ENCODE peak calls at places on chromosomes 11 and 22, in nine cellular contexts. M is BJ, Z is cardiac fibroblast, B is lung, C is BE2C, Y is astrocyte of the spinal cord, I is fibroblast of the aortic adventitia, W is neural progenitor cell, J is NB4. A is an unnamed sample.
A peak's percentile ranks its signal among the peaks of the same experiment; 100 is the strongest.

GRCh38 chr22:50102946-50103345 is 13.1 kb downstream of the MOV10L1 start:
- DNase-seq in M (no peak), Z (no peak), B (no peak), C (no peak), Y (no peak), I (no peak), W (no peak), J (peak; percentile 43), A (no peak)

GRCh38 chr11:122440783-122441701 is 214.5 kb upstream of the UBASH3B start:
- DNase-seq in M (no peak), Z (peak; percentile 32), B (no peak), C (no peak), Y (no peak), I (peak; percentile 27), W (peak; percentile 77), J (peak; percentile 52), A (peak; percentile 10)

GRCh38 chr11:294795-295194 is 4.5 kb downstream of the IFITM5 start:
- DNase-seq in M (no peak), Z (no peak), B (no peak), C (no peak), Y (no peak), I (no peak), W (no peak), J (no peak), A (no peak)

GRCh38 chr22:37501610-37502341 is 15.6 kb upstream of the MFNG start:
- DNase-seq in M (peak; percentile 65), Z (peak; percentile 92), B (peak; percentile 70), C (no peak), Y (peak; percentile 92), I (peak; percentile 86), W (no peak), J (no peak), A (peak; percentile 94)

GRCh38 chr22:20437253-20438065 is at the start of gene SCARF2:
- DNase-seq in M (no peak), Z (peak; percentile 79), B (no peak), C (peak; percentile 65), Y (peak; percentile 64), I (peak; percentile 55), W (peak; percentile 81), J (no peak), A (peak; percentile 62)

GRCh38 chr22:38760477-38761201 is 4.8 kb upstream of the SUN2 start:
- DNase-seq in M (no peak), Z (peak; percentile 54), B (no peak), C (peak; percentile 91), Y (no peak), I (peak; percentile 15), W (peak; percentile 45), J (peak; percentile 80), A (peak; percentile 46)

GRCh38 chr11:71933141-71933933 is 4.5 kb downstream of the RNF121 start:
- DNase-seq in M (no peak), Z (no peak), B (no peak), C (no peak), Y (no peak), I (no peak), W (no peak), J (no peak), A (no peak)

GRCh38 chr11:119298726-119299125 is 18.2 kb downstream of the MCAM start:
- DNase-seq in M (no peak), Z (no peak), B (no peak), C (no peak), Y (no peak), I (no peak), W (no peak), J (no peak), A (no peak)

GRCh38 chr11:113840932-113841664 is 34.3 kb downstream of the USP28 start:
- DNase-seq in M (no peak), Z (no peak), B (no peak), C (no peak), Y (no peak), I (no peak), W (no peak), J (no peak), A (no peak)

GRCh38 chr11:35079581-35079980 is 59.4 kb upstream of the CD44 start:
- DNase-seq in M (no peak), Z (no peak), B (no peak), C (no peak), Y (no peak), I (no peak), W (no peak), J (no peak), A (no peak)

GRCh38 chr11:35083181-35084061 is 55.5 kb upstream of the CD44 start:
- DNase-seq in M (peak; percentile 100), Z (peak; percentile 91), B (peak; percentile 73), C (no peak), Y (peak; percentile 100), I (peak; percentile 99), W (peak; percentile 6), J (peak; percentile 85), A (peak; percentile 88)

GRCh38 chr11:35085766-35086165 is 53.2 kb upstream of the CD44 start:
- DNase-seq in M (no peak), Z (peak; percentile 75), B (no peak), C (no peak), Y (no peak), I (peak; percentile 63), W (no peak), J (no peak), A (peak; percentile 56)

GRCh38 chr11:35084817-35085424 is 54.0 kb upstream of the CD44 start:
- DNase-seq in M (no peak), Z (no peak), B (no peak), C (no peak), Y (no peak), I (no peak), W (no peak), J (no peak), A (no peak)

DNA sequence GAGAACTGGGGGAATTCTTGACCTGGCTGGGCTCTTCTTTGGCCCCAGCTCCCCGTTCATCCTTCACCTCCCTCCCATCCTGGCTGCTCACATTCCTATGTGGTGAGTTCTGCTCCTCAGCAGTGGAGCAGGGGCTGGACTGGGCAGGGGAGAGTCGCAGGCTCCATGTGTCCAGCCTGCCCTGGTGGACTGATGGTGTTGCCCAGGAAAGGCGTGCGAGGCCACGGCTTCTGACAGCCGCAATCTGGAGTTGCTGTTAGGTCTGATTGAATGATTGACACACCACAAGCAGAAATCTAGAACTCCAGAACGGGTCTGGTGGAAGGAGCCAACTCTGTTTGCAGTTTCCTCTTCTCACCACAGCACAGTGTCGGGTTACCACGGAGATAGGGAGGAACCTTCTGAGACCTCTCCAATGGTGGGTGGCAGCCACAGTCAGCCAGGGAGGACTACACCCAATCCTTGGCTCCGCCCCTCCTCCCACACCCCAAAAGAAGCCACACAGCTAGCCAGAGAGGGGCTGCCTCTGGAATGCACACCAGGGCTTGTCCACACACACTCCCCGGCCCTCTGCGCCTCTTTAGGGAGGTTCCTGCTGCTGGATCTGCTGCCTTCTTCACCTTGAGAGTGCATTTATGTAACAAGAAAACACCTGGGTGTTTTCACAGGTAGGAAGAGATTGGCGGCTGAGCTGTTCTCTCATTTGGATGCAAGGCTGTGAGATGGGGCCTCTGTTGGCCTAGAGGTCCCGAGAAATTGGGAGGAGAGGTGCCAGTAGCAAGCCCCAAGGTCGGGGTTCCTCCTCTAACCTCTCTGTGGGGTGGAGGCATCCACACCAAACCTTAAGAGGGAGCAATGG is 56.4 kb upstream of the CD44 start:
- DNase-seq in M (peak; percentile 64), Z (peak; percentile 75), B (peak; percentile 71), C (no peak), Y (peak; percentile 88), I (peak; percentile 81), W (peak; percentile 24), J (peak; percentile 93), A (peak; percentile 73)
- H3K4me3 ChIP-seq in M (no peak overlapping the region), Z (no peak overlapping the region), B (no peak overlapping the region), C (no peak overlapping the region), Y (no peak overlapping the region), I (peak overlapping the region; percentile 32), W (no peak overlapping the region), J (no peak overlapping the region), A (no peak overlapping the region)

GRCh38 chr11:117618273-117618672 is 178.7 kb downstream of the DSCAML1 start:
- DNase-seq in M (no peak), Z (no peak), B (no peak), C (no peak), Y (no peak), I (no peak), W (no peak), J (no peak), A (no peak)

GRCh38 chr11:117612111-117612510 is 184.9 kb downstream of the DSCAML1 start:
- DNase-seq in M (no peak), Z (no peak), B (no peak), C (no peak), Y (no peak), I (no peak), W (no peak), J (no peak), A (no peak)

GRCh38 chr11:117613521-117613920 is 183.5 kb downstream of the DSCAML1 start:
- DNase-seq in M (no peak), Z (no peak), B (no peak), C (no peak), Y (no peak), I (no peak), W (peak; percentile 29), J (no peak), A (no peak)

GRCh38 chr11:117616979-117617378 is 180.0 kb downstream of the DSCAML1 start:
- DNase-seq in M (no peak), Z (no peak), B (no peak), C (no peak), Y (no peak), I (no peak), W (no peak), J (no peak), A (no peak)

DNA sequence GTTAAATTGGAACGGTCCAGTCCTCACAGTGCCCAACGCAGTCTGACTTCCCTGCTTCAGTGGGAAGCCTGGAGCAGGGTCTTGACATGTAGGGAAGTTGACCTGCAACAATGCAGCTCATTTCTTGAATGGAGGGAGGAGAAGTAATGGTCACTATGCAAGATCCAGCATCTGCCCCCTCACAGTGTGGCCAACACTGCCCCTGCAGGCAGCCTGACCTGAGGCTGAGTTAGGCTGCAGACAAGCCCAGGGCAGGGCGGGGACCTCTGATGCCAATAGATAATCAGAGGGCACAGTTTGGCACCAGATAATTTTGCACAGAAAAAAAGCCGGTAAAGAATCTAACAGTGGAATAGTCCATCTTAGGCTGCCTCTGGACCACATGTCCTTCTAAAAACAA is 182.3 kb downstream of the DSCAML1 start:
- DNase-seq in M (no peak), Z (no peak), B (no peak), C (no peak), Y (no peak), I (no peak), W (peak; percentile 24), J (no peak), A (no peak)
- TF ChIP-seq CTCF in M (no peak), Z (no peak), B (no peak), C (peak; percentile 16), Y (no peak), I (no peak), W (peak; percentile 39), J (no peak), A (no peak)

GRCh38 chr22:28019360-28019759 is 100.3 kb upstream of the PITPNB start:
- DNase-seq in M (no peak), Z (no peak), B (no peak), C (peak; percentile 13), Y (no peak), I (no peak), W (no peak), J (peak; percentile 25), A (no peak)
- H3K4me3 ChIP-seq in M (no peak overlapping the region), Z (no peak overlapping the region), B (no peak overlapping the region), C (no peak overlapping the region), Y (no peak overlapping the region), I (no peak overlapping the region), W (no peak overlapping the region), J (no peak overlapping the region), A (no peak overlapping the region)

DNA sequence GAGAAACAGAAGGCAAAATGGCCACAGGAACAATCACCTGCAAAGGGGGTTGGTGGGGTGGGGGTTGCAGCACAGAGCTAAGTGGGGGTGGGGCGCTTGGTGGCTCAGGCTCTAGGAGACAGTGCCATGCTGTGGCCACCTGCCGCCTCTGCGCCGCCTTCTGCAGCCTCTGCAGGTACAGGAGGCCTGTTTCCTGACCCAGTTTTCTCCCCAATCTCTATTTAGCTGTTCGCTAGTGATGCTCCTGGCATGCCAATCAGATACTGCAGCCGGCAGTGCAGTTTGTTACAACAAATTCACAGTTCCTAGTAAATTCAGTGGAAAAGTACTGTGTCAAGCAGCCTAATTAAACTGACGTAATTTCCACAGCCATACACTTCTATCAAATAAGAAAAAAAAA is 106.4 kb downstream of the SERGEF start:
- DNase-seq in M (no peak), Z (no peak), B (no peak), C (peak; percentile 62), Y (no peak), I (no peak), W (peak; percentile 75), J (peak; percentile 5), A (no peak)
- TF ChIP-seq CTCF in M (no peak), Z (peak; percentile 10), B (no peak), C (no peak), Y (peak; percentile 21), I (peak; percentile 5), W (peak; percentile 56), J (no peak), A (no peak)

A was measured in fibroblast of pulmonary artery.